ENCODE peak calls at places on chromosomes 16 and 17, in five cellular contexts. H, C, R, I and T are unnamed samples.

GRCh38 chr17:62703269-62703775 is 75.9 kb downstream of the MRC2 start:
- DNase-seq in I (no peak), C (no peak), H (no peak), R (peak; percentile 65), T (no peak)

GRCh38 chr16:65842067-65842466 is 524.4 kb upstream of the CDH5 start:
- DNase-seq in H (no peak), I (no peak), C (no peak), R (no peak), T (no peak)

GRCh38 chr16:89278441-89279240 is 61.1 kb downstream of the ZNF778 start:
- DNase-seq in R (no peak), I (no peak), H (no peak), C (no peak), T (no peak)

GRCh38 chr17:10021239-10021638 is 116.2 kb upstream of the RCVRN start:
- DNase-seq in C (no peak), I (no peak), R (no peak), H (no peak), T (no peak)

GRCh38 chr16:2979669-2980226 is 498 bp downstream of the PKMYT1 start:
- DNase-seq in I (no peak), H (no peak), C (no peak), R (no peak), T (no peak)

GRCh38 chr16:57529324-57530103 is 6.9 kb downstream of the CCDC102A start:
- DNase-seq in C (no peak), H (no peak), R (no peak), I (no peak), T (no peak)

GRCh38 chr17:58328195-58329034 is at the start of gene TSPOAP1:
- DNase-seq in H (no peak), R (no peak), C (peak; percentile 84), I (peak; percentile 75), T (no peak)

GRCh38 chr16:87335968-87336849 is 19.0 kb upstream of the C16orf95 start:
- DNase-seq in R (no peak), C (no peak), H (no peak), I (no peak), T (no peak)

GRCh38 chr16:83808573-83809014 is 816 bp downstream of the HSBP1 start:
- DNase-seq in R (no peak), I (no peak), H (no peak), C (no peak), T (no peak)

GRCh38 chr17:30021708-30022317 is 80.4 kb downstream of the EFCAB5 start:
- DNase-seq in H (peak; percentile 35), I (no peak), R (peak; percentile 44), C (peak; percentile 8), T (peak; percentile 4)

GRCh38 chr16:28482026-28482425 is 9.8 kb downstream of the CLN3 start:
- DNase-seq in I (no peak), R (no peak), C (no peak), H (no peak), T (no peak)

GRCh38 chr16:45454-45853 is 8.0 kb downstream of the POLR3K start:
- DNase-seq in R (no peak), I (no peak), C (no peak), H (no peak), T (no peak)

GRCh38 chr17:57940653-57941329 is 14.4 kb downstream of the CUEDC1 start:
- DNase-seq in C (peak; percentile 8), R (peak; percentile 37), I (no peak), H (no peak), T (no peak)

GRCh38 chr16:1151424-1152122 is 1.3 kb upstream of the CACNA1H start:
- DNase-seq in H (no peak), C (no peak), R (no peak), I (no peak), T (no peak)

GRCh38 chr16:14405611-14406537 is 224.2 kb downstream of the PARN start:
- DNase-seq in C (no peak), R (no peak), H (no peak), I (no peak), T (no peak)

GRCh38 chr16:28504707-28505404 is 1.8 kb downstream of the IL27 start:
- DNase-seq in I (no peak), C (no peak), H (no peak), R (no peak), T (no peak)

GRCh38 chr16:75576384-75576811 is 10.2 kb downstream of the GABARAPL2 start:
- DNase-seq in C (no peak), I (no peak), R (no peak), H (no peak), T (no peak)

GRCh38 chr16:69089091-69089912 is 16.2 kb upstream of the HAS3 start:
- DNase-seq in I (no peak), H (no peak), R (no peak), C (peak; percentile 15), T (no peak)